ENCODE peak calls at places on chromosomes 12 and 14, in four cellular contexts. G is tibial nerve, A is GM23248, Q is body of pancreas. R is an unnamed sample.

GRCh38 chr12:94575024-94575423 is 75.3 kb downstream of the TMCC3 start:
- DNase-seq in G (no peak), A (no peak), Q (no peak), R (no peak)

GRCh38 chr12:2691001-2691339 is 103.8 kb upstream of the FKBP4 start:
- DNase-seq in G (no peak), A (no peak), Q (no peak), R (no peak)

GRCh38 chr12:116157845-116158267 is 119.6 kb downstream of the MED13L start:
- DNase-seq in G (no peak), A (no peak), Q (no peak), R (no peak)

GRCh38 chr12:22974865-22975264 is 349.9 kb downstream of the ETNK1 start:
- DNase-seq in G (no peak), A (peak; percentile 96), Q (no peak), R (peak; percentile 38)

GRCh38 chr14:50363734-50364113 is 33.0 kb downstream of the CDKL1 start:
- DNase-seq in G (no peak), A (peak; percentile 69), Q (no peak), R (peak; percentile 34)

GRCh38 chr14:93764211-93764659 is 24.1 kb downstream of the PRIMA1 start:
- DNase-seq in G (no peak), A (peak; percentile 32), Q (no peak), R (peak; percentile 66)

GRCh38 chr14:43914041-43914693 is 592.9 kb downstream of the FSCB start:
- DNase-seq in G (no peak), A (no peak), Q (no peak), R (peak; percentile 82)

GRCh38 chr14:65847065-65847847 is 434.7 kb downstream of the FUT8 start:
- DNase-seq in G (no peak), A (no peak), Q (peak; percentile 47), R (no peak)

GRCh38 chr14:74491952-74492351 is 1.2 kb downstream of the NPC2 start:
- DNase-seq in G (no peak), A (peak; percentile 64), Q (no peak), R (no peak)

GRCh38 chr12:120687570-120688289 is 781 bp downstream of the MLEC start:
- DNase-seq in G (no peak), A (peak; percentile 81), Q (peak; percentile 27), R (peak; percentile 32)

GRCh38 chr12:116864371-116865160 is 16.7 kb downstream of the HRK start:
- DNase-seq in G (no peak), A (peak; percentile 84), Q (no peak), R (peak; percentile 28)

GRCh38 chr12:64194333-64195149 is 27.6 kb downstream of the KICS2 start:
- DNase-seq in G (no peak), A (no peak), Q (no peak), R (no peak)

GRCh38 chr12:16385779-16386646 is 38.6 kb downstream of the MGST1 start:
- DNase-seq in G (no peak), A (peak; percentile 81), Q (peak; percentile 54), R (peak; percentile 19)

GRCh38 chr12:94109154-94109553 is 39.2 kb upstream of the PLXNC1 start:
- DNase-seq in G (no peak), A (peak; percentile 80), Q (no peak), R (no peak)

GRCh38 chr14:75806247-75806876 is 145.3 kb downstream of the TTLL5 start:
- DNase-seq in G (no peak), A (no peak), Q (no peak), R (no peak)

GRCh38 chr12:105492591-105492990 is 162.1 kb downstream of the C12orf75 start:
- DNase-seq in G (no peak), A (peak; percentile 45), Q (no peak), R (no peak)

GRCh38 chr12:52063081-52063985 is 6.4 kb upstream of the ATG101 start:
- DNase-seq in G (no peak), A (no peak), Q (peak; percentile 57), R (peak; percentile 50)

GRCh38 chr14:56821177-56821576 is 10.9 kb upstream of the OTX2 start:
- DNase-seq in G (no peak), A (no peak), Q (no peak), R (no peak)

GRCh38 chr14:44168566-44168965 is 338.5 kb downstream of the FSCB start:
- DNase-seq in G (no peak), A (no peak), Q (no peak), R (no peak)

GRCh38 chr12:13099910-13100609 is 3.4 kb downstream of the GSG1 start:
- DNase-seq in G (no peak), A (no peak), Q (no peak), R (no peak)

GRCh38 chr12:98744692-98745091 is 99.6 kb downstream of the APAF1 start:
- DNase-seq in G (no peak), A (no peak), Q (no peak), R (no peak)

DNA sequence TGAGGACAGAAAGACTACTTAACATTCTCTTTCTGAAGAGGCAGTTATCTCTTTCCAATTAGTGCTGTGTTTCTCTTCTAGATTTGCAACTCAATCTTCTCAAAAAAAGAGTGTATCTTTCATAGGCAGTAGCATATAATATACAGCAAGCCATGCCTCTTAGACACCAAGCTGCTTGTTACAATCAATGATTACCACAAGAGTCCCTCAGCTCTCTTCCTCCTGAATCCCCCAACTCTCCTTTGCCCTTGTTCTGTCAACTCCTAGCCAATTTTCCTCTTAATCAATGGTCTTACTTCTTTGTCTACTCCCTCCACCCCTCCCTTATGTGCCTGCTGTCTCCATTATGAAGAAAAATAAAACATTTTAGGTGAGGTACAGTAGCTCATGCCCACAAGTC is 2.6 kb downstream of the TMTC1 start:
- DNase-seq in G (no peak), A (no peak), Q (no peak), R (no peak)
- H3K4me3 ChIP-seq in G (peak overlapping the region; percentile 62), A (peak overlapping the region; percentile 88), Q (no peak overlapping the region), R (no peak overlapping the region)

GRCh38 chr12:124336184-124336437 is 41.2 kb downstream of the RFLNA start:
- DNase-seq in G (no peak), A (no peak), Q (no peak), R (no peak)

GRCh38 chr12:124334976-124335375 is 40.1 kb downstream of the RFLNA start:
- DNase-seq in G (no peak), A (no peak), Q (no peak), R (no peak)

GRCh38 chr12:124336742-124337520 is 42.0 kb downstream of the RFLNA start:
- DNase-seq in G (no peak), A (peak; percentile 51), Q (no peak), R (no peak)

GRCh38 chr12:124334266-124334665 is 39.4 kb downstream of the RFLNA start:
- DNase-seq in G (no peak), A (no peak), Q (no peak), R (no peak)

DNA sequence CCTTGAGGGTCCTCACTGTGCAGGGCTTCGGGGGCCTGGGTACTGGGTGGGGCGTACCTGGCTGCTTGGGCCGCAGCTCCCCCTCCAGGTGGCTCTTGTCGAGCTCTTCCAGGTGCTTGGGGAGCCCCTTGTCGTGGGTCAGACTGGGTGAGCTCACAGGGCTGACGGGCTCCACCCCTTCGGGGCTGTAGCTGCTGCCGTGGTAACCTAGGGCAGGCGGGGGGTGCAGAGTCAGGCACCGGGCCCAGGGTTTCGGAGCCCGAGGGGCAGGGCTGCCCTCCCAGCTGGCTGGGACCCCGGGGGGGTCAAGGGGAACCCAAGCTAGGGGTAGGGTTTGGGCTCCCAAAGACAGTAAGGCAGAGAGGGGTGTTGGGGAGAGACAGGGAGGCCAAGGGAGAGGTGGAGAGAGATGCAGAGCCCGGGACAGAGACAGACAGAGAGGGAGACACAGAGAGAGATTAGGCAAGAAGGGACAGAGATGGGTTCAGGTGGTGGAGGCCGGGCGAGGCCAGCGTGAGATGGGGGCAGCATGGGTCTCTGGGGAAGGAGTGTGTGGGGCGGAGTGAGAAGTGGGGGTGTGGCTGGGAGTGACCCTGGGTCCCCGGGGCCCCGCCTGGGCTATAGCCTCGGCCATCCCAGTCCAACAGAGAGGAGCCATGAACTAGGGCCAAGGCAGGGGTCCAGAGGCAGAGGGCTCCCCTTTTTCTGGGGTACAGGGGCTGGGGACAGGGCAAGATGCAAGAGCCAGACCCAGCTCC is 40.7 kb downstream of the RFLNA start:
- DNase-seq in G (no peak), A (no peak), Q (no peak), R (no peak)
- H3K36me3 ChIP-seq in G (peaks cover 8% of the 10 kb centered on the region), A (peaks cover 51% of the 10 kb centered on the region), Q (peaks cover 52% of the 10 kb centered on the region), R (peaks cover 45% of the 10 kb centered on the region)

DNA sequence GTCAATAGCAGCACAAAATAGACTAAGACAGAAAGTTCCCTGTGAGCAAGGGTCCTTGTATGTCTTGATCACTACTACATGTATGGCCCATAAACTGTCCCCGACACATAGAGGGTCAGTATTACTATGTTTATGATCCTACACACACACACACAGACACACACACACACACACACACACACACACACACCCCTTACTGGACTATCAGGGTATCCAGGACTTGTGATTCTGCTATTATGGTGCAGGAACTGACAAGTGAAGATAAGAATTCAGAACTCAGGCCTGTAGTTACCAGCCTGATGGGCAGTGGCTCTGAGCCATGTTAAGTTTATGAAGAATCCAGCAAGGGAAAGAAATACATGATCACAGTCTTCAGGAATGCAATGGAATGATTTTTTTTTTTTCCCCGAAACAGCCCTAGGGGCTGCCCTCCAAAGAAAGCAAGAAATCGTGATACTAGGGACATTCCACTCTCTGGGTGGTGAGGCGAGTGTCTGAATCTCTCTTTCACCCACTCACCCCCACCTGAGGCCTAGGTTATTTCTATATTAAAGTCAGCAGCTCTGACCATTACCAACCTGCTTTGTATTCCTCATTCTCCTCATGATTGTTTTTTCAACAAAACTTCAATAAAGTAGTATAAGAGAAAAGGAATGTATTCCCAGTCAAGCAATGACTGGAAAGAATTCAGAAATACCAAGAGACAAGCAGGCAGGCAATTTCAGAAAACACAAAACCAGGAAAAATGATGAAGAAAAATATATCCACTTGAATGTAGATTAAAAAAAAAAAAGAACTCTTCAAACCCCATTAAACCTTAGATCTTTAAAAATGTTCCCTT is 105.8 kb downstream of the AVPR1A start:
- DNase-seq in G (no peak), A (peak; percentile 66), Q (no peak), R (peak; percentile 72)
- H3K4me3 ChIP-seq in G (no peak overlapping the region), A (no peak overlapping the region), Q (no peak overlapping the region), R (no peak overlapping the region)

DNA sequence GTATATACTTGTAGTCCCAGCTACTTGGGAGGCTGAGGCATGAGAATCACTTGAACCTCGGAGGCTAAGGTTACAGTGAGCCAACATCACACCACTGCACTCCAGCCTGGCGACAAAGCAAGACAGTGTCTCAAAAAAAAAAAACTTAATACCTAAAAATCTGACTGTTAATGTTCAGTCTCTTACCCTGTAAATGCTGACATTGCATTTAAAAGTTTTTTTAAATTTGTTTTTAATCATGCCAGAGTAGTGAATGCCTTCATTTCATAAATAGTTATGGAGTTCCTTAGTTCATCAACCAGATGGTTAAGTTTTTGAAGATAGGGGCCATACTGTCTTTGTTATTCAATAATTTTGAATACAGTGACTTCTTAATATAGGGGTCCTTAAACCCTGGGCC is 21.2 kb downstream of the CAND1 start:
- DNase-seq in G (no peak), A (no peak), Q (no peak), R (no peak)
- H3K36me3 ChIP-seq in G (no peaks in the 10 kb centered on the region), A (peaks cover 5% of the 10 kb centered on the region), Q (peaks cover 2% of the 10 kb centered on the region), R (peaks cover 55% of the 10 kb centered on the region)

DNA sequence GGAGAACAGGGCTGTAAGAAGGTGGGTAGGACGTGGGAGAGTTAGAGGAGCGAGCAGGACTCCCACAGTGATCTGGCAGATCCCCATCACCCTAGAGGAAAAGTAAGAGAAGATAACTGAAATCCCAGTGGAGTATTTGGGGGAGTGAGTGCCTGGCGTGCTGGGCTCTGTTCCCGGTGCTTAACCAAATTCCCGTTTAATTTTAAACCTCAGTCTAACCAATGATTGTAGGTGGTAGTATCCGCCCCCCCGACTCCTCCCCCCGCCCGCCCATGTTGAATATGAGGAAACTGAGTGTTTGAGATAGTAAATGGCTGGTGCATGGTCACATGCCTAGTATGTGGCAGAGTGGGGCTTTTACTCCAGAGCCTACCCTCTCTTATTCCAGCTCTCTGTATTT is 1.2 kb downstream of the TARBP2 start:
- DNase-seq in G (no peak), A (no peak), Q (no peak), R (peak; percentile 74)
- H3K4me3 ChIP-seq in G (no peak overlapping the region), A (peak overlapping the region; percentile 81), Q (no peak overlapping the region), R (peak overlapping the region; percentile 77)